ENCODE peak calls at places on chromosome 13, in six cellular contexts. B is left ventricle myocardium inferior, G is neural crest cell, I is kidney epithelial cell, X is breast epithelium, M is dorsolateral prefrontal cortex. R is an unnamed sample.

GRCh38 chr13:40993987-40994386 is 25.1 kb downstream of the ELF1 start:
- DNase-seq in B (no peak), G (no peak), I (peak; percentile 9), X (no peak), M (no peak), R (no peak)

GRCh38 chr13:81153478-81153877 is 812.6 kb upstream of the SPRY2 start:
- DNase-seq in B (no peak), G (no peak), I (no peak), X (no peak), M (no peak), R (no peak)

GRCh38 chr13:102825921-102826706 is 19.7 kb upstream of the ERCC5 start:
- DNase-seq in B (no peak), G (no peak), I (peak; percentile 80), X (no peak), M (no peak), R (no peak)

GRCh38 chr13:99353836-99354235 is 46.6 kb upstream of the GPR183 start:
- DNase-seq in B (no peak), G (no peak), I (no peak), X (no peak), M (no peak), R (no peak)

GRCh38 chr13:109191422-109191821 is 562.0 kb downstream of the MYO16 start:
- DNase-seq in B (peak; percentile 36), G (no peak), I (no peak), X (no peak), M (no peak), R (no peak)

GRCh38 chr13:43196171-43196611 is 172.8 kb downstream of the DNAJC15 start:
- DNase-seq in B (peak; percentile 41), G (no peak), I (no peak), X (no peak), M (no peak), R (no peak)

GRCh38 chr13:30718661-30719520 is 16.5 kb upstream of the ALOX5AP start:
- DNase-seq in B (no peak), G (no peak), I (peak; percentile 75), X (no peak), M (no peak), R (no peak)

GRCh38 chr13:113155982-113156655 is 2.3 kb upstream of the PROZ start:
- DNase-seq in B (no peak), G (no peak), I (no peak), X (no peak), M (no peak), R (no peak)

GRCh38 chr13:43159007-43159406 is 135.6 kb downstream of the DNAJC15 start:
- DNase-seq in B (no peak), G (no peak), I (no peak), X (no peak), M (no peak), R (no peak)

GRCh38 chr13:44086389-44086788 is 206.7 kb downstream of the LACC1 start:
- DNase-seq in B (no peak), G (no peak), I (no peak), X (no peak), M (no peak), R (no peak)

GRCh38 chr13:48600374-48601364 is 53.1 kb upstream of the CYSLTR2 start:
- DNase-seq in B (no peak), G (no peak), I (peak; percentile 86), X (no peak), M (no peak), R (no peak)

GRCh38 chr13:110113284-110113764 is 193.6 kb downstream of the COL4A1 start:
- DNase-seq in B (no peak), G (no peak), I (no peak), X (no peak), M (no peak), R (no peak)

GRCh38 chr13:97284558-97284957 is 62.4 kb downstream of the MBNL2 start:
- DNase-seq in B (no peak), G (no peak), I (no peak), X (no peak), M (no peak), R (no peak)

GRCh38 chr13:60164490-60164889 is 762 bp upstream of the DIAPH3 start:
- DNase-seq in B (no peak), G (no peak), I (no peak), X (no peak), M (no peak), R (no peak)

GRCh38 chr13:109200556-109200955 is 571.1 kb downstream of the MYO16 start:
- DNase-seq in B (no peak), G (no peak), I (no peak), X (no peak), M (no peak), R (no peak)

GRCh38 chr13:106242554-106242953 is 292.9 kb downstream of the EFNB2 start:
- DNase-seq in B (no peak), G (no peak), I (no peak), X (no peak), M (no peak), R (no peak)

GRCh38 chr13:110657196-110657595 is 41.9 kb downstream of the NAXD start:
- DNase-seq in B (no peak), G (no peak), I (no peak), X (no peak), M (no peak), R (no peak)

GRCh38 chr13:75704194-75704941 is 68.2 kb downstream of the LMO7 start:
- DNase-seq in B (no peak), G (no peak), I (no peak), X (no peak), M (no peak), R (no peak)

GRCh38 chr13:99965329-99966000 is 6.1 kb downstream of the ZIC5 start:
- DNase-seq in B (no peak), G (no peak), I (no peak), X (no peak), M (no peak), R (no peak)

GRCh38 chr13:114204894-114205293 is 25.8 kb downstream of the CFAP97D2 start:
- DNase-seq in B (no peak), G (no peak), I (no peak), X (no peak), M (no peak), R (no peak)

GRCh38 chr13:97561182-97561581 is 127.2 kb downstream of the RAP2A start:
- DNase-seq in B (no peak), G (no peak), I (no peak), X (no peak), M (no peak), R (no peak)

GRCh38 chr13:99303863-99304521 is 3.2 kb downstream of the GPR183 start:
- DNase-seq in B (no peak), G (no peak), I (no peak), X (no peak), M (peak; percentile 49), R (no peak)

GRCh38 chr13:85828094-85828684 is 29.0 kb upstream of the SLITRK6 start:
- DNase-seq in B (no peak), G (no peak), I (no peak), X (no peak), M (no peak), R (no peak)

GRCh38 chr13:98746968-98747367 is 5.5 kb downstream of the SLC15A1 start:
- DNase-seq in B (no peak), G (no peak), I (peak; percentile 47), X (no peak), M (no peak), R (no peak)

GRCh38 chr13:113109151-113110047 is 3.8 kb downstream of the F7 start:
- DNase-seq in B (peak; percentile 13), G (no peak), I (no peak), X (no peak), M (no peak), R (no peak)

GRCh38 chr13:86585826-86586225 is 786.6 kb upstream of the SLITRK6 start:
- DNase-seq in B (peak; percentile 16), G (no peak), I (no peak), X (no peak), M (no peak), R (no peak)

DNA sequence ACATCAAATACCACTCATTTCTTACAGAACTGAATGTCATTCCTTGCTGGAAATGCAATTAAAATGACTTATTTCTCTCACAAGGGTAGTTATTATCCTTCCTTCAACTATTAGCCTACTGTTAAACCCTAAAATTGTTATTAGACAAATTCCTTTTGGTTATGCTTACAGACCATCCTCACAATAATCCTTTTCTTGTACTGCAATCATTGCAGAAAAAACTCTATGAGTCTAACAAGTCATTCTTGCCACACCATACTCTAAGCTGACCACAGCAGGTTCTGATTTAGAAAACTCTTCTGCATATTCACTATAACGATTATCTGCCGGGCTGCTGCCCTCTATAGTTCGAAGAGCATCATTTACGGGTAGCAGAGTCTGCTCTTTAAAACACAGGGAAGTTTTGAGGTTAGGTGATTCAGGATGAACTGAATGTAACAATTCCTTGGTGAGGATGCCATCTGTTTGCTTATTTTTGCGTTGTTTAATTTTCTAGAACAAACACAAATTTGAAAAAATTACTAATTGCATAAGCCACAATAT is 38.2 kb downstream of the MTMR6 start:
- DNase-seq in B (no peak), G (no peak), I (peak; percentile 23), X (no peak), M (no peak), R (no peak)
- TF ChIP-seq CTCF in B (no peak), G (peak; percentile 63), I (peak; percentile 57), X (no peak), M (peak; percentile 71), R (peak; percentile 78)

DNA sequence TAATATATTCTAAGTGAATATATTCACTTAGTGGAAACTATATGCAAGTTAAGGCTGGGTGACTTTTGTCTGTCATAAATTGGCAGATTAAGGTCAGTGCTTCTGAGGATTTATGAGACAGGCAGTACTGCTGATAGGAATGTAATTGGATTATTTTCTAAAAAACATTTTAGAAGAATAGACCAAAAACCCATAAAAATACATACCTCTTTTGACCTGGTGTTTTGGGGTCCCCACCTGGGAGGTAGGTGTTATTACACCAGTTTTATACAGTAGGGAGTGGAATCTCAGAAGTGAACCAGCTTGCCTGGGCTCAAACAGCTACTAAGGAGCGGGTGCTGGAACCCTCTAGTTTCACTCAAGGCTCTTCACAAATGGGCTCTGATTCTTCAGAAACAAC is 25.3 kb downstream of the COG3 start:
- DNase-seq in B (no peak), G (no peak), I (no peak), X (no peak), M (no peak), R (no peak)
- TF ChIP-seq CTCF in B (peak; percentile 43), G (peak; percentile 48), I (peak; percentile 30), X (no peak), M (no peak), R (no peak)

GRCh38 chr13:82850644-82851043 is 1031.6 kb downstream of the SLITRK1 start:
- DNase-seq in B (no peak), G (no peak), I (no peak), X (no peak), M (no peak), R (no peak)

GRCh38 chr13:82848766-82849165 is 1033.5 kb downstream of the SLITRK1 start:
- DNase-seq in B (no peak), G (no peak), I (no peak), X (no peak), M (no peak), R (no peak)

DNA sequence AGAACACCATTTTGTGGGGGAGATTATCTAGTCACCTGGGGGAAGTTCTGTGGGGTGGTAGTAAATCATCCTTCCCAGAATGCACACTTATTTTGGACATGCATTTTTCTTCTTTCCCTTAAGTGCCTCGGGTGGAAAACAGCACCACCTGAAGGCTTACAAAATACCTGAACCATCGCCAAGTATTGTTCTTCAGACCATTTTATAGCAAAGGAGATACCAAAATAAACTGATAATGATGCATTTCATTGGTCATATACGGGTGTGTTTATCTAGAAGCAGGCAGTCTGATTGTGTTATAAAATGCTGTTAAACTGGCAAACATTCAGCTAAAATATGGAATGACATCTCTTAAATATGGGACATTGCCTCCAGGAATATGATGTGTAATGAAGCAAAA is 1034.7 kb downstream of the SLITRK1 start:
- DNase-seq in B (no peak), G (no peak), I (no peak), X (no peak), M (no peak), R (no peak)
- TF ChIP-seq CTCF in B (no peak), G (no peak), I (peak; percentile 28), X (no peak), M (no peak), R (no peak)

GRCh38 chr13:61600360-61601033 is 184.8 kb upstream of the PCDH20 start:
- DNase-seq in B (no peak), G (no peak), I (no peak), X (no peak), M (no peak), R (no peak)
- TF ChIP-seq CTCF in B (no peak), G (no peak), I (no peak), X (no peak), M (no peak), R (no peak)

R was measured in D721Med.